ENCODE peak calls at places on chromosomes 16 and 17, in five cellular contexts. V is stimulated activated CD4-positive, alpha-beta T cell treated with anti-CD3 and anti-CD28 coated beads, Interleukin-1b, Interleukin-23, amount 100 ng/mL, for 1 hour; J is C1 segment of cervical spinal cord; L is cardiac septum; K is CD8-positive, alpha-beta T cell. U is an unnamed sample.

GRCh38 chr17:82065638-82066303 is at the start of gene DUS1L:
- DNase-seq in L (peak; percentile 83), K (peak; percentile 68), V (peak; percentile 40), J (peak; percentile 9), U (no peak)

GRCh38 chr17:81340606-81341346 is 45.7 kb upstream of the SLC38A10 start:
- DNase-seq in J (no peak), K (no peak), V (no peak), L (no peak), U (no peak)

GRCh38 chr16:2004795-2005517 is 4.7 kb downstream of the ZNF598 start:
- DNase-seq in V (no peak), J (no peak), L (no peak), K (no peak), U (no peak)

GRCh38 chr16:85784813-85785212 is 14.5 kb downstream of the EMC8 start:
- DNase-seq in J (no peak), K (no peak), V (no peak), L (no peak), U (no peak)

GRCh38 chr16:12569061-12569460 is 234.6 kb downstream of the CPPED1 start:
- DNase-seq in J (no peak), V (no peak), L (no peak), K (no peak), U (no peak)

GRCh38 chr17:64355536-64356303 is 34.9 kb downstream of the PECAM1 start:
- DNase-seq in J (no peak), V (no peak), L (peak; percentile 70), K (no peak), U (peak; percentile 64)

GRCh38 chr17:47776330-47777197 is 43.5 kb downstream of the TBX21 start:
- DNase-seq in V (no peak), K (peak; percentile 27), J (no peak), L (no peak), U (no peak)

GRCh38 chr16:29994613-29995329 is 646 bp downstream of the HIRIP3 start:
- DNase-seq in V (no peak), J (no peak), K (no peak), L (no peak), U (no peak)

GRCh38 chr16:72844225-72844920 is 203.6 kb downstream of the ZFHX3 start:
- DNase-seq in V (no peak), J (no peak), K (no peak), L (no peak), U (no peak)

GRCh38 chr16:66273036-66273435 is 93.5 kb upstream of the CDH5 start:
- DNase-seq in J (no peak), K (no peak), V (no peak), L (no peak), U (peak; percentile 60)

GRCh38 chr16:12573730-12574383 is 229.8 kb downstream of the CPPED1 start:
- DNase-seq in K (peak; percentile 31), L (peak; percentile 76), J (peak; percentile 4), V (no peak), U (peak; percentile 67)

GRCh38 chr17:37779554-37779953 is 34.7 kb upstream of the HNF1B start:
- DNase-seq in V (no peak), K (no peak), J (no peak), L (no peak), U (no peak)

GRCh38 chr16:24045641-24046040 is 209.9 kb downstream of the PRKCB start:
- DNase-seq in V (no peak), L (no peak), K (no peak), J (no peak), U (peak; percentile 79)

GRCh38 chr17:67492251-67492740 is 115.2 kb downstream of the PITPNC1 start:
- DNase-seq in V (no peak), K (no peak), L (no peak), J (no peak), U (no peak)

GRCh38 chr17:40033339-40033738 is 18.1 kb downstream of the CSF3 start:
- DNase-seq in V (no peak), L (no peak), J (no peak), K (no peak), U (no peak)